ENCODE peak calls at places on chromosomes 3 and 15, in seven cellular contexts. I, C, L, O, T, R and U are unnamed samples.

GRCh38 chr15:101028321-101028720 is 109.2 kb downstream of the LRRK1 start:
- DNase-seq in L (no peak), I (no peak), T (peak), O (no peak), C (no peak), R (peak), U (no peak)

GRCh38 chr3:32945136-32945535 is 6.3 kb upstream of the CCR4 start:
- DNase-seq in R (no peak), T (no peak), I (no peak), O (no peak), L (no peak), C (no peak), U (no peak)

GRCh38 chr3:139320551-139321309 is 23.1 kb upstream of the MRPS22 start:
- DNase-seq in O (no peak), I (no peak), C (no peak), R (no peak), L (no peak), T (no peak), U (no peak)

GRCh38 chr3:134601539-134602439 is 49.0 kb downstream of the KY start:
- DNase-seq in C (peak), O (peak), I (no peak), T (peak), L (no peak), R (no peak), U (no peak)

GRCh38 chr15:88630798-88631463 is 7.9 kb upstream of the ISG20 start:
- DNase-seq in R (no peak), O (no peak), L (no peak), C (no peak), T (no peak), I (no peak), U (no peak)

GRCh38 chr15:33064878-33065277 is 129.6 kb downstream of the FMN1 start:
- DNase-seq in C (peak), L (no peak), R (no peak), T (peak), I (no peak), O (no peak), U (no peak)

GRCh38 chr3:169288548-169288947 is 375.0 kb downstream of the MECOM start:
- DNase-seq in T (no peak), R (no peak), L (no peak), I (no peak), O (no peak), C (no peak), U (no peak)

GRCh38 chr3:78660958-78661357 is 1106.8 kb downstream of the ROBO1 start:
- DNase-seq in I (no peak), T (peak), L (no peak), C (peak), O (peak), R (no peak), U (no peak)

GRCh38 chr3:106485202-106485601 is 616.4 kb upstream of the CBLB start:
- DNase-seq in L (no peak), I (no peak), C (no peak), O (no peak), T (no peak), R (no peak), U (no peak)

GRCh38 chr3:122858373-122858772 is 63.5 kb downstream of the SLC49A4 start:
- DNase-seq in O (no peak), C (peak), T (peak), I (no peak), R (no peak), L (no peak), U (no peak)

GRCh38 chr3:179181993-179182551 is 33.9 kb downstream of the PIK3CA start:
- DNase-seq in L (no peak), I (no peak), O (no peak), R (no peak), C (no peak), T (no peak), U (no peak)

GRCh38 chr15:43514241-43515057 is 3.0 kb upstream of the MAP1A start:
- DNase-seq in O (peak), C (peak), L (no peak), T (peak), R (no peak), I (no peak), U (peak)

GRCh38 chr3:14605070-14605469 is 46.5 kb upstream of the CCDC174 start:
- DNase-seq in O (no peak), T (no peak), I (no peak), L (no peak), C (no peak), R (no peak), U (no peak)

GRCh38 chr3:65483475-65483874 is 555.2 kb downstream of the MAGI1 start:
- DNase-seq in C (peak), L (peak), R (peak), T (peak), I (no peak), O (peak), U (no peak)

GRCh38 chr3:177284383-177284881 is 87.2 kb upstream of the TBL1XR1 start:
- DNase-seq in O (peak), I (no peak), T (peak), C (peak), L (no peak), R (peak), U (no peak)

GRCh38 chr3:156693166-156693565 is 18.8 kb downstream of the TIPARP start:
- DNase-seq in I (no peak), R (no peak), O (no peak), C (peak), T (peak), L (no peak), U (no peak)

GRCh38 chr3:194683431-194683830 is 2.3 kb upstream of the FAM43A start:
- DNase-seq in T (no peak), O (no peak), R (no peak), I (no peak), C (no peak), L (no peak), U (no peak)

GRCh38 chr3:29347412-29347811 is 66.5 kb downstream of the RBMS3 start:
- DNase-seq in I (no peak), L (no peak), O (no peak), C (no peak), R (no peak), T (no peak), U (no peak)

DNA sequence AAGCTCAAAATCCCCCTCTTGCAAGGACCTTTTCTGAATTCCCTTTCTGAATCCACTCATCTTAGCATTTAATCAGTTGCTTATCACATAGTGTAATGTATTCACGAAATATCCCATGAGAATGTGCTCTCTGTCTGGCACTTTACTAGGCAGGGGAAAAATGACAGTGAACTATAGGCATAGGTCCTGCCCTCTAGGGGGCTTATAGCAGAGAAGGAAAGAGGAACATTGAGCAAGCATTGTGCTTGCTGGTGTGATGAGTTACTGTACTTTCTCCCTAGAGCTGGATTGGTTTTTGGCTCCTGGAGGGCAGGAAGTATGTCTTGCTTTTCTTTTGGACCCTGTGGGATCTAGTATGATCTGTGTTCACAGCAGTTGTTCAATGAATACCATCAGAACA is 26.5 kb downstream of the DUOX2 start:
- DNase-seq in R (no peak), O (no peak), T (no peak), L (no peak), C (no peak), I (no peak), U (peak)
- H3K27ac ChIP-seq in R (no peak), O (no peak), T (no peak), L (no peak), C (no peak), I (no peak), U (no peak)

GRCh38 chr15:42093966-42094365 is 396 bp downstream of the PLA2G4D start:
- DNase-seq in L (no peak), C (no peak), O (no peak), T (no peak), R (no peak), I (no peak), U (no peak)

GRCh38 chr15:42092666-42093445 is 1.5 kb downstream of the PLA2G4D start:
- DNase-seq in I (no peak), C (no peak), L (peak), T (no peak), R (no peak), O (peak), U (no peak)

GRCh38 chr15:42097018-42097417 is 2.7 kb upstream of the PLA2G4D start:
- DNase-seq in I (no peak), C (no peak), T (no peak), L (no peak), O (no peak), R (no peak), U (no peak)

GRCh38 chr15:42091753-42092665 is 2.4 kb downstream of the PLA2G4D start:
- DNase-seq in L (no peak), C (no peak), T (no peak), R (no peak), I (no peak), O (no peak), U (peak)

DNA sequence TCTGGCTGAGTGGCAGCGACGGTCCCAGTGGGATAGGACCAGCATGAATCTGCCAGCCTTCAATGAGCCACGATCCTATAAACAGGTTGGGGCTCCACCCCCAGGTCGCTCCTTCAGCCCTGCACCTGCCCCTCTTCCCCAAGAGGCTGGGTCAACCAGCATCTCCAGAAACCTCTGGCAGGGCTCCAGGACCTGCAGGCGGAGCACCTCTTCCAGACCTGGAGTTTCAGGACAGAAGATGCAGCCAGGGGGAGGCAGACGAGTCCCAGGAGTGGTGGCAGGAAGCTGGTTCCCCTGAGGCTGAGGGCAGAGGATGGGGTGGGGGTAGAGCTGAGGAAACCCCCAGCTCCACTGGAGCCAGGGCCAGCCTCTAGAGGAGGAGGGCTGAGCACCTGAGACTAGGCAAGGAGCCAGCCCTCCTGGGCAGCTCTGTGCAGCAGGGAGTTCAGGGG is at the start of gene PLA2G4D:
- DNase-seq in R (peak), T (no peak), C (no peak), I (no peak), L (no peak), O (no peak), U (no peak)
- H3K27ac ChIP-seq in R (no peak), T (no peak), C (no peak), I (no peak), L (no peak), O (no peak), U (no peak)

GRCh38 chr15:63918317-63918672 is 84.5 kb upstream of the HERC1 start:
- DNase-seq in O (no peak), R (no peak), I (no peak), T (no peak), L (no peak), C (no peak), U (no peak)
- H3K27ac ChIP-seq in O (no peak), R (no peak), I (no peak), T (no peak), L (peak), C (no peak), U (no peak)

DNA sequence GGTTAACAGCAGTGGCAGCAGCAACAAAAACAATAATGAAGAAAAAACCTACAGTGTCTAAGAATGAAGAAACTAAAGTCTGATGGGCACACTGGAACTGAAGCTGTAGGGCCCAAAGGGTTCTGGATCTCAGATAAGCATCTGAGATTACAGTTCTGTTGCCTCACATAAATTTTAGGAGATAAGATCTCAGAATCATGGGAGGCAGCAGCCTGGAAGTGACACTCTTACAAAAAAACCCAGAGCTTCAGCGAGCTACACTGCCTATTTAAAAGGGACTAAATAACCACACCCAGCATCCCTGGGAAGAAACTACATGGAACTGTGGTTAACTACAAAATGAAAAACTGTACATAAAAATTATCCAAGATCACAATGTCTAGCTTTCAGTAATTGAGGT is 61.2 kb downstream of the PLD1 start:
- DNase-seq in T (no peak), C (no peak), R (no peak), L (no peak), I (no peak), O (no peak), U (no peak)
- H3K27ac ChIP-seq in T (no peak), C (no peak), R (peak), L (no peak), I (no peak), O (peak), U (no peak)

DNA sequence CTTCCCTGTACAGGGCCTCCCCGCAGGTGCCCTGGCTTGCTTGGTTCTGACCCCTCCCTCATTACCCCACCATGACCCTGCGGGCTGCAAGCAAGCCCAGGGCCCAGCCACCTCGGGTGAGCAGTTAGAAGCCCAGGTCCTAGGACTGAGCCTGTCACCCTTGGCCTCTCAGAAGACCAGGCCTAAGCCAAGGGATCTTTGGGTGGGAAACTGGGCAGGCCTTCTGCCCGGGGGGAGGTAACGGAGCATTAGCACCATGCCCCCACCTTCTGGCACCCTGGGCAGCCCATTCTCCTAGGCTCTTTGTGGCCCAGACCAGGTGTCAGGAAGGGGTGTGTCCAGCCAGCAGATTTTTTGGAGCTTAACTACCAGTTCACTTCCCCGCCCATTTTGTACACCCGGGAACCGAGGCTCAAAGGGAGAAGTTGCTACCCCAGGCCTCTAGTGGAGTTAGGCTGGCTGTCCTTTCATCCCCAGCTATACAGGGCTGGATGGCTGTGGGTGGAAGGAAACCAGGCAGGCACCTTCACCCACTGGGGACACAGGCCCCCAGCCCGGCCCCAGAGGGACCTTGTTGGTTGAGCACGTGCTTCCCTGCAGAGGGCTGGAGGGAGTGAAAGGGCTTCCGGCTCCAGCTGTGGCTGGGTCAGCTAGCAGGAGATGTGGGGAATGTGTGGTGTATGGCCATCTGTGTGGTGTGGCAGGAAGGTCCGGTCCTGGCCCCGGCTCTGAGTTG is 1.4 kb downstream of the CSK start:
- DNase-seq in T (peak), O (peak), R (no peak), C (peak), L (no peak), I (no peak), U (peak)
- H3K27ac ChIP-seq in T (peak), O (peak), R (peak), C (no peak), L (peak), I (peak), U (peak)

GRCh38 chr3:53044371-53045106 is 1.3 kb downstream of the SFMBT1 start:
- DNase-seq in L (no peak), C (peak), R (no peak), O (peak), T (peak), I (no peak), U (peak)
- H3K27ac ChIP-seq in L (peak), C (no peak), R (peak), O (peak), T (peak), I (peak), U (no peak)

DNA sequence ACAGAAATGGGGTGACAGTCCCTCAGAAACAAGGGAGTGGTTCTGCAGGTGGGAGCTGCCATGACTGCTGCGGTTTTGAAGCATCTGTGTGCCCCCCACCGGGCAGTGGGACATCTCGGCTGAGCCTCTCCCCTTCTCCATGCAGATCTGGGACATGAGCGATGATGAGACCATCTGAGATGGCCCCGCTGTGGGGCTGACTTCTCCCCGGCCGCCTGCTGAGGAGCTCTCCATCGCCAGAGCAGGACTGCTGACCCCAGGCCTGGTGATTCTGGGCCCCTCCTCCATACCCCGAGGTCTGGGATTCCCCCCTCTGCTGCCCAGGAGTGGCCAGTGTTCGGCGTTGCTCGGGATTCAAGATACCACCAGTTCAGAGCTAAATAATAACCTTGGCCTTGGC is 89.0 kb downstream of the VGLL4 start:
- DNase-seq in L (no peak), R (no peak), I (no peak), O (no peak), T (no peak), C (no peak), U (no peak)
- H3K27ac ChIP-seq in L (peak), R (no peak), I (peak), O (no peak), T (no peak), C (peak), U (no peak)